ENCODE peak calls at places on chromosomes 12 and 14, in ten cellular contexts. E is activated gamma-delta T cell treated with anti-CD3 and anti-CD28 coated beads, Interleukin-2, amount 50 U/mL, for 16 hours; Q is HS-5; B is pons; U is progenitor cell of endocrine pancreas; K is AG08396; S is stimulated activated naive CD8-positive, alpha-beta T cell treated with anti-CD3 and anti-CD28 coated beads, Interleukin-15, amount 100 ng/mL, for 72 hours; T is prostate gland; O is ovary; R is Calu3. I is an unnamed sample.

GRCh38 chr14:51603495-51603894 is 48.2 kb upstream of the FRMD6 start:
- DNase-seq in E (no peak), Q (no peak), B (no peak), U (no peak), K (no peak), S (no peak), T (no peak), O (no peak), R (no peak), I (no peak)

GRCh38 chr12:30106204-30106603 is 322.5 kb upstream of the TMTC1 start:
- DNase-seq in E (no peak), Q (no peak), B (no peak), U (no peak), K (no peak), S (no peak), T (no peak), O (no peak), R (no peak), I (no peak)

GRCh38 chr14:99282261-99283050 is 10.5 kb upstream of the BCL11B start:
- DNase-seq in E (no peak), Q (no peak), B (no peak), U (no peak), K (no peak), S (no peak), T (no peak), O (no peak), R (no peak), I (no peak)

GRCh38 chr12:20657496-20657895 is 37.6 kb upstream of the SLCO1C1 start:
- DNase-seq in E (no peak), Q (no peak), B (peak; percentile 26), U (no peak), K (no peak), S (no peak), T (no peak), O (no peak), R (no peak), I (no peak)

GRCh38 chr12:62103736-62104135 is 156.5 kb upstream of the USP15 start:
- DNase-seq in E (no peak), Q (no peak), B (no peak), U (no peak), K (no peak), S (no peak), T (no peak), O (no peak), R (no peak), I (no peak)

GRCh38 chr12:46526231-46526630 is 153.7 kb upstream of the SLC38A2 start:
- DNase-seq in E (no peak), Q (no peak), B (no peak), U (no peak), K (no peak), S (no peak), T (no peak), O (no peak), R (no peak), I (no peak)

GRCh38 chr12:124737040-124737419 is 126.6 kb downstream of the SCARB1 start:
- DNase-seq in E (no peak), Q (no peak), B (no peak), U (no peak), K (no peak), S (no peak), T (no peak), O (no peak), R (peak; percentile 52), I (no peak)

GRCh38 chr12:28883406-28883997 is 265.6 kb upstream of the FAR2 start:
- DNase-seq in E (no peak), Q (no peak), B (no peak), U (no peak), K (no peak), S (no peak), T (no peak), O (no peak), R (no peak), I (no peak)

GRCh38 chr12:3004655-3005565 is 45.7 kb downstream of the TEAD4 start:
- DNase-seq in E (no peak), Q (no peak), B (peak; percentile 6), U (no peak), K (peak; percentile 41), S (no peak), T (no peak), O (no peak), R (no peak), I (no peak)

GRCh38 chr14:99004112-99004511 is 267.9 kb downstream of the BCL11B start:
- DNase-seq in E (no peak), Q (no peak), B (no peak), U (no peak), K (no peak), S (no peak), T (peak; percentile 43), O (no peak), R (peak; percentile 9), I (no peak)

GRCh38 chr14:26163761-26164160 is 434.1 kb downstream of the NOVA1 start:
- DNase-seq in E (no peak), Q (no peak), B (peak; percentile 66), U (no peak), K (no peak), S (no peak), T (no peak), O (no peak), R (no peak), I (peak; percentile 60)

GRCh38 chr12:34395056-34396005 is 373.0 kb downstream of the ALG10 start:
- DNase-seq in E (no peak), Q (no peak), B (no peak), U (peak; percentile 9), K (no peak), S (no peak), T (no peak), O (peak; percentile 2), R (no peak), I (no peak)

GRCh38 chr12:4323400-4323799 is 2.4 kb downstream of the TIGAR start:
- DNase-seq in E (no peak), Q (no peak), B (peak; percentile 49), U (no peak), K (no peak), S (no peak), T (no peak), O (no peak), R (no peak), I (no peak)

GRCh38 chr14:69152944-69153847 is at the start of gene DCAF5:
- DNase-seq in E (peak; percentile 89), Q (no peak), B (peak; percentile 78), U (peak; percentile 81), K (peak; percentile 97), S (peak; percentile 89), T (peak; percentile 97), O (peak; percentile 92), R (peak; percentile 87), I (peak; percentile 78)

GRCh38 chr14:90489916-90490726 is 93.3 kb downstream of the CALM1 start:
- DNase-seq in E (no peak), Q (no peak), B (peak; percentile 14), U (no peak), K (peak; percentile 18), S (no peak), T (no peak), O (no peak), R (no peak), I (no peak)

GRCh38 chr12:110744697-110745264 is 2.1 kb upstream of the PPP1CC start:
- DNase-seq in E (no peak), Q (no peak), B (no peak), U (no peak), K (no peak), S (no peak), T (no peak), O (no peak), R (peak; percentile 82), I (no peak)

GRCh38 chr14:102878174-102878969 is 44.1 kb upstream of the AMN start:
- DNase-seq in E (no peak), Q (no peak), B (no peak), U (no peak), K (no peak), S (no peak), T (no peak), O (no peak), R (peak; percentile 16), I (no peak)

GRCh38 chr14:101495827-101496778 is 65.2 kb upstream of the DIO3 start:
- DNase-seq in E (no peak), Q (no peak), B (no peak), U (no peak), K (no peak), S (no peak), T (no peak), O (peak; percentile 23), R (no peak), I (no peak)

GRCh38 chr12:52477651-52478050 is 4.0 kb upstream of the KRT6C start:
- DNase-seq in E (no peak), Q (no peak), B (no peak), U (no peak), K (no peak), S (no peak), T (no peak), O (no peak), R (no peak), I (no peak)

GRCh38 chr14:81727243-81727642 is 193.6 kb upstream of the SEL1L start:
- DNase-seq in E (no peak), Q (no peak), B (peak; percentile 1), U (no peak), K (no peak), S (no peak), T (no peak), O (no peak), R (no peak), I (no peak)

GRCh38 chr12:49189731-49190314 is 943 bp upstream of the TUBA1A start:
- DNase-seq in E (no peak), Q (no peak), B (peak; percentile 65), U (no peak), K (no peak), S (no peak), T (no peak), O (no peak), R (no peak), I (no peak)

GRCh38 chr12:111783046-111783445 is 16.3 kb downstream of the ALDH2 start:
- DNase-seq in E (no peak), Q (no peak), B (no peak), U (no peak), K (no peak), S (no peak), T (no peak), O (no peak), R (no peak), I (no peak)

GRCh38 chr12:129067482-129067881 is 214.2 kb downstream of the GLT1D1 start:
- DNase-seq in E (no peak), Q (no peak), B (no peak), U (no peak), K (no peak), S (no peak), T (no peak), O (no peak), R (no peak), I (no peak)

GRCh38 chr14:80428171-80428570 is 216.9 kb upstream of the DIO2 start:
- DNase-seq in E (no peak), Q (no peak), B (no peak), U (no peak), K (no peak), S (no peak), T (no peak), O (no peak), R (no peak), I (no peak)

GRCh38 chr12:22333186-22333745 is 1.2 kb downstream of the ST8SIA1 start:
- DNase-seq in E (no peak), Q (peak; percentile 46), B (no peak), U (no peak), K (peak; percentile 38), S (no peak), T (no peak), O (no peak), R (no peak), I (no peak)